ENCODE peak calls at places on chromosome 18, in four cellular contexts. One of them, this sample, is unnamed.

GRCh38 chr18:41954827-41955613 is at the start of gene PIK3C3:
- DNase-seq in iPS-NIHi11: peak; percentile 93
- DNase-seq in myocyte: peak; percentile 97
- DNase-seq in NCI-H2171 treated with DMSO at 0.1 percent for 48 hours: peak; percentile 97
- DNase-seq in this sample: peak; percentile 95

GRCh38 chr18:3037423-3037915 is 24.5 kb upstream of the LPIN2 start:
- DNase-seq in iPS-NIHi11: no peak
- DNase-seq in myocyte: peak; percentile 23
- DNase-seq in NCI-H2171 treated with DMSO at 0.1 percent for 48 hours: no peak
- DNase-seq in this sample: no peak

GRCh38 chr18:69220529-69220928 is 180.2 kb upstream of the DOK6 start:
- DNase-seq in iPS-NIHi11: no peak
- DNase-seq in myocyte: no peak
- DNase-seq in NCI-H2171 treated with DMSO at 0.1 percent for 48 hours: no peak
- DNase-seq in this sample: no peak

GRCh38 chr18:68549257-68549871 is 165.5 kb downstream of the TMX3 start:
- DNase-seq in iPS-NIHi11: no peak
- DNase-seq in myocyte: peak; percentile 35
- DNase-seq in NCI-H2171 treated with DMSO at 0.1 percent for 48 hours: no peak
- DNase-seq in this sample: no peak

GRCh38 chr18:34055227-34055626 is 169.5 kb downstream of the NOL4 start:
- DNase-seq in iPS-NIHi11: no peak
- DNase-seq in myocyte: no peak
- DNase-seq in NCI-H2171 treated with DMSO at 0.1 percent for 48 hours: no peak
- DNase-seq in this sample: no peak

GRCh38 chr18:75183524-75183923 is 25.4 kb downstream of the PTGR3 start:
- DNase-seq in iPS-NIHi11: peak; percentile 50
- DNase-seq in myocyte: no peak
- DNase-seq in NCI-H2171 treated with DMSO at 0.1 percent for 48 hours: no peak
- DNase-seq in this sample: no peak

GRCh38 chr18:35933982-35934381 is 38.5 kb upstream of the RMP24 start:
- DNase-seq in iPS-NIHi11: no peak
- DNase-seq in myocyte: peak; percentile 5
- DNase-seq in NCI-H2171 treated with DMSO at 0.1 percent for 48 hours: peak; percentile 60
- DNase-seq in this sample: no peak

GRCh38 chr18:49464718-49465598 is 4.5 kb upstream of the DYM start:
- DNase-seq in iPS-NIHi11: peak; percentile 72
- DNase-seq in myocyte: no peak
- DNase-seq in NCI-H2171 treated with DMSO at 0.1 percent for 48 hours: peak; percentile 56
- DNase-seq in this sample: no peak

GRCh38 chr18:63604791-63605567 is 17.8 kb downstream of the SERPINB13 start:
- DNase-seq in iPS-NIHi11: no peak
- DNase-seq in myocyte: peak; percentile 12
- DNase-seq in NCI-H2171 treated with DMSO at 0.1 percent for 48 hours: no peak
- DNase-seq in this sample: no peak

GRCh38 chr18:50099725-50100414 is 95.1 kb downstream of the MYO5B start:
- DNase-seq in iPS-NIHi11: no peak
- DNase-seq in myocyte: peak; percentile 80
- DNase-seq in NCI-H2171 treated with DMSO at 0.1 percent for 48 hours: peak; percentile 92
- DNase-seq in this sample: no peak

GRCh38 chr18:45549296-45549695 is 66.0 kb upstream of the SLC14A2 start:
- DNase-seq in iPS-NIHi11: no peak
- DNase-seq in myocyte: no peak
- DNase-seq in NCI-H2171 treated with DMSO at 0.1 percent for 48 hours: peak; percentile 87
- DNase-seq in this sample: peak; percentile 24

GRCh38 chr18:56043691-56044090 is 455.7 kb upstream of the TCF4 start:
- DNase-seq in iPS-NIHi11: peak; percentile 9
- DNase-seq in myocyte: peak; percentile 3
- DNase-seq in NCI-H2171 treated with DMSO at 0.1 percent for 48 hours: no peak
- DNase-seq in this sample: no peak

GRCh38 chr18:8471373-8471772 is 137.9 kb upstream of the RAB12 start:
- DNase-seq in iPS-NIHi11: no peak
- DNase-seq in myocyte: peak; percentile 66
- DNase-seq in NCI-H2171 treated with DMSO at 0.1 percent for 48 hours: no peak
- DNase-seq in this sample: no peak

GRCh38 chr18:183769-184168 is 25.4 kb downstream of the USP14 start:
- DNase-seq in iPS-NIHi11: no peak
- DNase-seq in myocyte: peak; percentile 27
- DNase-seq in NCI-H2171 treated with DMSO at 0.1 percent for 48 hours: peak; percentile 81
- DNase-seq in this sample: no peak

GRCh38 chr18:3251963-3252277 is 4.3 kb downstream of the MYL12A start:
- DNase-seq in iPS-NIHi11: no peak
- DNase-seq in myocyte: peak; percentile 72
- DNase-seq in NCI-H2171 treated with DMSO at 0.1 percent for 48 hours: no peak
- DNase-seq in this sample: no peak

GRCh38 chr18:45197526-45197970 is 417.7 kb upstream of the SLC14A2 start:
- DNase-seq in iPS-NIHi11: no peak
- DNase-seq in myocyte: no peak
- DNase-seq in NCI-H2171 treated with DMSO at 0.1 percent for 48 hours: no peak
- DNase-seq in this sample: no peak

GRCh38 chr18:75831960-75832359 is 404.5 kb upstream of the SMIM21 start:
- DNase-seq in iPS-NIHi11: no peak
- DNase-seq in myocyte: no peak
- DNase-seq in NCI-H2171 treated with DMSO at 0.1 percent for 48 hours: no peak
- DNase-seq in this sample: no peak

GRCh38 chr18:72119082-72119481 is 425.1 kb downstream of the CBLN2 start:
- DNase-seq in iPS-NIHi11: no peak
- DNase-seq in myocyte: no peak
- DNase-seq in NCI-H2171 treated with DMSO at 0.1 percent for 48 hours: no peak
- DNase-seq in this sample: no peak

GRCh38 chr18:35619941-35620340 is 38.4 kb downstream of the GALNT1 start:
- DNase-seq in iPS-NIHi11: no peak
- DNase-seq in myocyte: no peak
- DNase-seq in NCI-H2171 treated with DMSO at 0.1 percent for 48 hours: no peak
- DNase-seq in this sample: no peak

GRCh38 chr18:51029378-51029693 is 677 bp upstream of the SMAD4 start:
- DNase-seq in iPS-NIHi11: no peak
- DNase-seq in myocyte: no peak
- DNase-seq in NCI-H2171 treated with DMSO at 0.1 percent for 48 hours: no peak
- DNase-seq in this sample: no peak

GRCh38 chr18:13264986-13265900 is 46.7 kb downstream of the LDLRAD4 start:
- DNase-seq in iPS-NIHi11: no peak
- DNase-seq in myocyte: no peak
- DNase-seq in NCI-H2171 treated with DMSO at 0.1 percent for 48 hours: no peak
- DNase-seq in this sample: no peak

GRCh38 chr18:31192086-31192776 is 29.6 kb upstream of the DSC1 start:
- DNase-seq in iPS-NIHi11: no peak
- DNase-seq in myocyte: no peak
- DNase-seq in NCI-H2171 treated with DMSO at 0.1 percent for 48 hours: no peak
- DNase-seq in this sample: no peak

GRCh38 chr18:7870855-7871254 is 303.7 kb downstream of the PTPRM start:
- DNase-seq in iPS-NIHi11: no peak
- DNase-seq in myocyte: peak; percentile 52
- DNase-seq in NCI-H2171 treated with DMSO at 0.1 percent for 48 hours: no peak
- DNase-seq in this sample: no peak

GRCh38 chr18:48837676-48838075 is 113.1 kb downstream of the SMAD7 start:
- DNase-seq in iPS-NIHi11: no peak
- DNase-seq in myocyte: no peak
- DNase-seq in NCI-H2171 treated with DMSO at 0.1 percent for 48 hours: no peak
- DNase-seq in this sample: no peak

GRCh38 chr18:51194604-51195003 is 2.9 kb downstream of the MEX3C start:
- DNase-seq in iPS-NIHi11: no peak
- DNase-seq in myocyte: no peak
- DNase-seq in NCI-H2171 treated with DMSO at 0.1 percent for 48 hours: no peak
- DNase-seq in this sample: no peak

GRCh38 chr18:46294751-46295150 is 190.6 kb downstream of the HAUS1 start:
- DNase-seq in iPS-NIHi11: no peak
- DNase-seq in myocyte: no peak
- DNase-seq in NCI-H2171 treated with DMSO at 0.1 percent for 48 hours: no peak
- DNase-seq in this sample: no peak